ENCODE peak calls at places on chromosomes 3 and 15, in six cellular contexts. U, B, G, Z, S and C are unnamed samples.

GRCh38 chr3:183449391-183449790 is 21.0 kb upstream of the MCF2L2 start:
- DNase-seq in U (no peak), B (no peak), G (peak), Z (peak), S (no peak), C (peak)

GRCh38 chr3:129985113-129985512 is 10.6 kb downstream of the TRH start:
- DNase-seq in U (no peak), B (no peak), G (no peak), Z (no peak), S (no peak), C (no peak)

GRCh38 chr15:69713726-69714559 is 261.3 kb downstream of the RPLP1 start:
- DNase-seq in U (no peak), B (peak), G (no peak), Z (no peak), S (no peak), C (no peak)

GRCh38 chr3:155676252-155676981 is 68.5 kb downstream of the PLCH1 start:
- DNase-seq in U (no peak), B (no peak), G (peak), Z (no peak), S (peak), C (peak)

GRCh38 chr3:100647673-100648072 is 38.3 kb downstream of the ADGRG7 start:
- DNase-seq in U (no peak), B (no peak), G (no peak), Z (no peak), S (no peak), C (no peak)

GRCh38 chr3:149604125-149604851 is 53.5 kb downstream of the WWTR1 start:
- DNase-seq in U (peak), B (no peak), G (no peak), Z (no peak), S (no peak), C (no peak)

GRCh38 chr15:28098766-28099554 is at the start of gene OCA2:
- DNase-seq in U (peak), B (peak), G (peak), Z (no peak), S (no peak), C (peak)

GRCh38 chr3:139491966-139492365 is 15.7 kb upstream of the RBP2 start:
- DNase-seq in U (peak), B (no peak), G (no peak), Z (no peak), S (no peak), C (peak)

GRCh38 chr3:38227989-38228388 is 37.6 kb upstream of the SLC22A13 start:
- DNase-seq in U (no peak), B (no peak), G (peak), Z (no peak), S (no peak), C (peak)

GRCh38 chr3:69410301-69410700 is 24.4 kb upstream of the FRMD4B start:
- DNase-seq in U (peak), B (peak), G (peak), Z (peak), S (peak), C (peak)

GRCh38 chr3:806006-806405 is 286.8 kb upstream of the CNTN6 start:
- DNase-seq in U (no peak), B (no peak), G (no peak), Z (no peak), S (no peak), C (no peak)

GRCh38 chr15:80823995-80824394 is 44.8 kb downstream of the CEMIP start:
- DNase-seq in U (no peak), B (no peak), G (no peak), Z (no peak), S (no peak), C (no peak)

GRCh38 chr3:191376742-191377141 is 46.4 kb upstream of the UTS2B start:
- DNase-seq in U (no peak), B (no peak), G (peak), Z (no peak), S (no peak), C (peak)

GRCh38 chr3:50519471-50520089 is 16.1 kb upstream of the CACNA2D2 start:
- DNase-seq in U (peak), B (peak), G (peak), Z (peak), S (peak), C (peak)

GRCh38 chr3:177220136-177220974 is 23.1 kb upstream of the TBL1XR1 start:
- DNase-seq in U (no peak), B (no peak), G (peak), Z (no peak), S (no peak), C (peak)

GRCh38 chr15:79923068-79923514 is 26.3 kb upstream of the MTHFS start:
- DNase-seq in U (no peak), B (peak), G (peak), Z (peak), S (peak), C (peak)

GRCh38 chr3:133815386-133815785 is 9.8 kb downstream of the SRPRB start:
- DNase-seq in U (no peak), B (no peak), G (no peak), Z (no peak), S (no peak), C (no peak)

GRCh38 chr3:149871855-149872254 is 58.8 kb downstream of the RNF13 start:
- DNase-seq in U (no peak), B (no peak), G (no peak), Z (no peak), S (no peak), C (no peak)

GRCh38 chr3:184712579-184713355 is 903 bp upstream of the MAGEF1 start:
- DNase-seq in U (no peak), B (no peak), G (no peak), Z (no peak), S (no peak), C (no peak)

GRCh38 chr3:37310666-37311050 is 136.3 kb upstream of the LRRFIP2 start:
- DNase-seq in U (no peak), B (no peak), G (peak), Z (no peak), S (no peak), C (peak)

GRCh38 chr3:187640823-187641135 is 29.4 kb downstream of the SST start:
- DNase-seq in U (no peak), B (no peak), G (no peak), Z (no peak), S (no peak), C (no peak)

GRCh38 chr15:59952960-59953359 is 51.2 kb upstream of the FOXB1 start:
- DNase-seq in U (no peak), B (no peak), G (no peak), Z (no peak), S (no peak), C (no peak)

GRCh38 chr15:53110999-53111398 is 320.9 kb upstream of the ONECUT1 start:
- DNase-seq in U (peak), B (no peak), G (no peak), Z (no peak), S (no peak), C (no peak)

GRCh38 chr15:76163429-76164020 is 103.7 kb downstream of the TMEM266 start:
- DNase-seq in U (no peak), B (no peak), G (peak), Z (no peak), S (no peak), C (peak)

GRCh38 chr3:39361252-39361927 is 21.8 kb upstream of the SLC25A38 start:
- DNase-seq in U (no peak), B (peak), G (no peak), Z (no peak), S (no peak), C (no peak)

GRCh38 chr3:126549861-126550487 is 8.8 kb downstream of the C3orf22 start:
- DNase-seq in U (peak), B (no peak), G (no peak), Z (no peak), S (no peak), C (no peak)

GRCh38 chr3:119831941-119832371 is 50.1 kb downstream of the NR1I2 start:
- DNase-seq in U (no peak), B (no peak), G (peak), Z (no peak), S (no peak), C (peak)

GRCh38 chr15:39948817-39949216 is 14.9 kb downstream of the EIF2AK4 start:
- DNase-seq in U (no peak), B (no peak), G (no peak), Z (no peak), S (no peak), C (no peak)

GRCh38 chr15:65375871-65376552 is 1.8 kb downstream of the IGDCC3 start:
- DNase-seq in U (peak), B (no peak), G (no peak), Z (no peak), S (no peak), C (no peak)